ENCODE peak calls at places on chromosomes 3 and 15, in eight cellular contexts. V is transverse colon, C is HepG2, D is A549, E is Peyer's patch, O is IMR-90, G is ovary, W is adrenal gland. X is an unnamed sample.

GRCh38 chr3:24264748-24265158 is 229.9 kb downstream of the THRB start:
- DNase-seq in O (peak; percentile 32), E (no peak), V (no peak), D (peak; percentile 53), C (peak; percentile 53), W (no peak), G (no peak), X (peak; percentile 12)

GRCh38 chr3:73540969-73541740 is 83.6 kb downstream of the PDZRN3 start:
- DNase-seq in E (no peak), C (no peak), O (peak; percentile 60), D (no peak), W (no peak), G (no peak), V (no peak), X (no peak)

GRCh38 chr3:8421267-8421666 is 80.4 kb upstream of the LMCD1 start:
- DNase-seq in E (no peak), W (no peak), G (no peak), O (no peak), D (no peak), V (no peak), C (no peak), X (no peak)

GRCh38 chr15:66231421-66232266 is 21.9 kb downstream of the MEGF11 start:
- DNase-seq in V (no peak), D (no peak), W (no peak), C (no peak), O (no peak), E (no peak), G (no peak), X (no peak)

GRCh38 chr3:52452126-52452525 is 1.7 kb downstream of the TNNC1 start:
- DNase-seq in O (no peak), E (no peak), C (no peak), V (no peak), D (no peak), W (no peak), G (no peak), X (no peak)

GRCh38 chr15:78058401-78058935 is 19.0 kb downstream of the TBC1D2B start:
- DNase-seq in O (no peak), V (no peak), G (no peak), E (no peak), W (peak; percentile 53), D (no peak), C (no peak), X (no peak)

GRCh38 chr3:45610129-45610528 is 15.6 kb downstream of the LIMD1 start:
- DNase-seq in G (no peak), D (no peak), O (peak; percentile 34), E (no peak), W (no peak), C (no peak), V (no peak), X (no peak)

GRCh38 chr3:4976109-4976508 is 3.1 kb upstream of the BHLHE40 start:
- DNase-seq in O (peak; percentile 63), W (peak; percentile 84), V (peak; percentile 60), C (peak; percentile 79), G (peak; percentile 46), D (peak; percentile 94), E (no peak), X (no peak)

GRCh38 chr3:10015476-10015904 is 10.7 kb upstream of the FANCD2 start:
- DNase-seq in D (peak; percentile 55), G (peak; percentile 95), O (peak; percentile 97), W (peak; percentile 94), V (peak; percentile 81), C (no peak), E (no peak), X (no peak)

GRCh38 chr3:9030034-9030433 is 66.8 kb upstream of the RAD18 start:
- DNase-seq in E (no peak), G (no peak), O (no peak), W (no peak), V (no peak), C (no peak), D (no peak), X (no peak)

GRCh38 chr3:108590443-108590842 is 921 bp downstream of the DZIP3 start:
- DNase-seq in E (no peak), C (peak; percentile 1), O (no peak), D (no peak), V (no peak), W (no peak), G (no peak), X (no peak)

GRCh38 chr3:167473863-167474262 is at the start of gene SERPINI2:
- DNase-seq in O (no peak), C (no peak), G (no peak), W (no peak), V (no peak), D (no peak), E (no peak), X (no peak)

GRCh38 chr3:107523361-107524213 is 825 bp downstream of the BBX start:
- DNase-seq in C (peak; percentile 5), V (peak; percentile 61), G (peak; percentile 49), E (peak; percentile 83), O (peak; percentile 33), W (peak; percentile 75), D (peak; percentile 52), X (peak; percentile 12)
- TF ChIP-seq POLR2A in C (no peak), V (peak; percentile 28), G (no peak), E (no peak), O (no peak), W (peak; percentile 53), D (no peak), X (no peak)

DNA sequence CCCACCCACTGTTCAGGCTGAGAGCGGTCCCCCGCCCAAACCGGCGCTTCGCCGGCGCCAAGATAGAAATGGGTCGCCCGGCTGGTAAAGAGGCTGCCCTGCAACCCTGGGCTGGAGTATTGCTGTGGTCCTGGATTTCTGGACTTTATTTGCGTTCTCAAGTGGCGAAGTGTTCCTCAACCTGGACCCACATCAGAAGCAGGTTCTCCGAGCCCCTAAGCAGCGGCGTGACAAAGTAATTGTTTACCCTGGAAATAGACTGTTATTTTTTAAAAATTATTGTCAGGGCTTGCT is 481 bp upstream of the DYNC1LI1 start:
- DNase-seq in O (no peak), W (no peak), V (no peak), G (no peak), E (no peak), D (no peak), C (no peak), X (no peak)
- TF ChIP-seq POLR2A in O (no peak), W (no peak), V (no peak), G (no peak), E (no peak), D (no peak), C (no peak), X (no peak)

GRCh38 chr3:180601688-180602666 is at the start of gene TTC14:
- DNase-seq in O (peak; percentile 94), C (peak; percentile 93), D (peak; percentile 92), W (peak; percentile 96), G (peak; percentile 89), E (peak; percentile 93), V (peak; percentile 92), X (peak; percentile 93)
- TF ChIP-seq POLR2A in O (peak; percentile 59), C (peak; percentile 81), D (peak; percentile 65), W (peak; percentile 23), G (peak; percentile 34), E (peak; percentile 60), V (peak; percentile 60), X (peak; percentile 74)

GRCh38 chr15:35060591-35060990 is 24.5 kb downstream of the NANOGP8 start:
- DNase-seq in D (no peak), C (no peak), V (no peak), G (no peak), W (no peak), O (no peak), E (no peak), X (no peak)
- TF ChIP-seq POLR2A in D (no peak), C (no peak), V (no peak), G (no peak), W (no peak), O (no peak), E (no peak), X (no peak)

GRCh38 chr3:99818818-99819217 is 1.2 kb downstream of the CMSS1 start:
- DNase-seq in E (no peak), V (no peak), W (no peak), C (no peak), O (no peak), G (no peak), D (no peak), X (no peak)

GRCh38 chr3:99817047-99817436 is 620 bp upstream of the CMSS1 start:
- DNase-seq in G (no peak), C (no peak), E (no peak), D (no peak), V (peak; percentile 14), O (no peak), W (no peak), X (peak; percentile 7)

GRCh38 chr3:99817437-99818240 is at the start of gene CMSS1:
- DNase-seq in D (peak; percentile 94), G (peak; percentile 95), V (peak; percentile 96), C (peak; percentile 77), E (peak; percentile 97), O (peak; percentile 90), W (peak; percentile 98), X (peak; percentile 67)
- TF ChIP-seq POLR2A in D (peak; percentile 83), G (peak; percentile 75), V (peak; percentile 66), C (peak; percentile 79), E (peak; percentile 19), O (peak; percentile 88), W (peak; percentile 90), X (peak; percentile 87)

GRCh38 chr15:84629033-84629432 is 25.1 kb downstream of the WDR73 start:
- DNase-seq in W (no peak), D (no peak), V (no peak), E (no peak), G (no peak), O (no peak), C (no peak), X (no peak)

GRCh38 chr15:84638103-84638502 is 16.0 kb downstream of the WDR73 start:
- DNase-seq in O (peak; percentile 22), E (no peak), G (no peak), C (peak; percentile 58), D (peak; percentile 63), V (no peak), W (no peak), X (no peak)

GRCh38 chr15:84631706-84632272 is 22.3 kb downstream of the WDR73 start:
- DNase-seq in E (no peak), O (peak; percentile 14), C (peak; percentile 12), W (no peak), D (no peak), G (no peak), V (no peak), X (no peak)

GRCh38 chr15:84634228-84634837 is 19.8 kb downstream of the WDR73 start:
- DNase-seq in E (no peak), V (no peak), O (no peak), W (no peak), G (no peak), C (no peak), D (no peak), X (no peak)

DNA sequence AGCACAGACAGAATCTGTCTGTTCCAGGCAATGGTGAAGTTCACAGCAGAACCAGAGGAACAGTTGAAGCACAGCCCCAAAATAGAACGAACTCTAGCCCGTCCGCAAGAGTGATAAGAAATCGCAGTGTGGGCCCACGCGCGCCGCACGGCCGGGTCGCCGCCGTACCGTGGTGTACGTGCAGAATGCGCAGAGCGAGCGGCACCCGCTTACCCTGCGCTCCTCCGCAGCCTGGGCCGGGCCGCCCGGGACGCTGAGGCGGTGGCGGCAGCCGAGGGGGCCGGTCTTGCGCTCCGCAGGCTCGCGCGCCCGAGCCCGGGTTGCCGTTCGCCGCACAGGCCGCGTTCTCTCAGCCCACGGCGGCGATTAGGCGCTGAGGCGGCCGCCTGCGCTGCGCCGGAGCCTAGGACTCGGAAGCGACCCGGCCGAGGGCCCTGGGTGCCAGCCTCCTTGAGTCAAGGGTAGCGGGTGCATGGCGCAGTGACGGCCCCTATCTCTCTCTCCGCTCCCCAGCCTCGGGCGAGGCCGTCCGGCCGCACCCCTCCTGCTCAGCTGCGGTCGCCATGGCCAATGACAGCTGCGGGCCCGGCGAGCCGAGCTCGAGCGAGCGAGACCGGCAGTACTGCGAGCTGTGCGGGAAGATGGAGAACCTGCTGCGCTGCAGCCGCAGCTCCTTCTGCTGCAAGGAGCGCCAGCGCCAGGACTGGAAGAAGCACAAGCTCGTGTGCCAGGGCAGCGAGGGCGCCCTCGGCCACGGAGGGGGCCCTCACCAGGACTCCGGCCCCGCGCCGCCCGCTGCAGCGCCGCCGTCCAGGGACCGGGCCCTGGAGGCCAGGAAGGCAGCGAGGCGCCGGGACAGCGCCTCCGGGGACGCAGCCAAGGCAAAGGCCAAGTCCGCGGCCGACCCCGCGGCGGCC is 20.5 kb downstream of the WDR73 start:
- DNase-seq in O (peak; percentile 67), C (peak; percentile 18), V (peak; percentile 79), D (peak; percentile 78), W (peak; percentile 83), G (peak; percentile 61), E (peak; percentile 87), X (no peak)
- TF ChIP-seq POLR2A in O (no peak), C (no peak), V (peak; percentile 69), D (peak; percentile 35), W (peak; percentile 70), G (peak; percentile 9), E (peak; percentile 25), X (no peak)

X was measured in H54.